ENCODE peak calls at places on chromosome 19, in four cellular contexts. M is neural crest cell, J is astrocyte of the spinal cord, S is fibroblast of the aortic adventitia. Z is an unnamed sample.

GRCh38 chr19:8566855-8567254 is 10.4 kb downstream of the MYO1F start:
- DNase-seq in J (no peak), M (no peak), S (peak), Z (no peak)

GRCh38 chr19:13181747-13182388 is 31.7 kb downstream of the IER2 start:
- DNase-seq in M (no peak), J (peak), S (peak), Z (peak)

GRCh38 chr19:5667751-5668271 is 12.5 kb downstream of the MICOS13 start:
- DNase-seq in M (no peak), S (no peak), J (no peak), Z (no peak)

GRCh38 chr19:30490760-30491159 is 118.6 kb downstream of the ZNF536 start:
- DNase-seq in S (no peak), J (no peak), M (no peak), Z (no peak)

GRCh38 chr19:41264581-41265375 is 606 bp downstream of the HNRNPUL1 start:
- DNase-seq in M (peak), J (peak), S (peak), Z (no peak)

GRCh38 chr19:40627486-40628279 is 26.5 kb downstream of the LTBP4 start:
- DNase-seq in J (no peak), S (no peak), M (no peak), Z (no peak)

GRCh38 chr19:34983786-34984185 is 16.3 kb upstream of the GRAMD1A start:
- DNase-seq in M (no peak), J (no peak), S (no peak), Z (no peak)

GRCh38 chr19:49988433-49988832 is 27.5 kb upstream of the SIGLEC11 start:
- DNase-seq in S (no peak), M (no peak), J (peak), Z (peak)

GRCh38 chr19:9883231-9883758 is 48.2 kb downstream of the PIN1 start:
- DNase-seq in J (no peak), M (no peak), S (no peak), Z (no peak)

GRCh38 chr19:29547981-29548380 is 22.2 kb downstream of the VSTM2B start:
- DNase-seq in S (no peak), M (no peak), J (no peak), Z (no peak)

GRCh38 chr19:34235425-34235940 is 18.9 kb upstream of the GARRE1 start:
- DNase-seq in M (no peak), J (no peak), S (no peak), Z (no peak)

GRCh38 chr19:40466219-40467006 is at the start of gene SPTBN4:
- DNase-seq in S (no peak), J (no peak), M (no peak), Z (no peak)

GRCh38 chr19:5838437-5839311 is 828 bp downstream of the FUT6 start:
- DNase-seq in M (no peak), S (no peak), J (no peak), Z (no peak)

GRCh38 chr19:45455707-45456499 is 11.9 kb upstream of the FOSB start:
- DNase-seq in J (peak), S (peak), M (no peak), Z (peak)

GRCh38 chr19:52296400-52296772 is 583 bp upstream of the ZNF480 start:
- DNase-seq in S (no peak), M (no peak), J (no peak), Z (no peak)

GRCh38 chr19:44891016-44891882 is at the start of gene TOMM40:
- DNase-seq in J (no peak), M (peak), S (no peak), Z (peak)

GRCh38 chr19:35026418-35026817 is 3.9 kb upstream of the SCN1B start:
- DNase-seq in S (no peak), M (no peak), J (no peak), Z (no peak)

GRCh38 chr19:51799311-51799997 is 4.5 kb downstream of the FPR3 start:
- DNase-seq in S (peak), J (peak), M (no peak), Z (peak)

GRCh38 chr19:28905996-28906395 is 307.0 kb downstream of the UQCRFS1 start:
- DNase-seq in M (no peak), S (peak), J (no peak), Z (peak)

GRCh38 chr19:5124111-5124855 is 155.4 kb downstream of the KDM4B start:
- DNase-seq in J (no peak), M (no peak), S (no peak), Z (no peak)

GRCh38 chr19:39746836-39747529 is 9.2 kb upstream of the CLC start:
- DNase-seq in M (no peak), S (no peak), J (no peak), Z (no peak)

GRCh38 chr19:15900504-15900903 is 2.6 kb upstream of the CYP4F2 start:
- DNase-seq in J (no peak), S (no peak), M (no peak), Z (no peak)

GRCh38 chr19:29263305-29264080 is 50.5 kb upstream of the UQCRFS1 start:
- DNase-seq in J (no peak), M (peak), S (peak), Z (peak)

GRCh38 chr19:30053558-30053957 is 111.5 kb downstream of the URI1 start:
- DNase-seq in S (no peak), J (no peak), M (no peak), Z (no peak)

GRCh38 chr19:42401365-42402303 is 11.5 kb upstream of the CNFN start:
- DNase-seq in M (peak), S (peak), J (peak), Z (peak)

GRCh38 chr19:41449079-41449864 is 6.3 kb downstream of the ERICH4 start:
- DNase-seq in S (peak), J (peak), M (peak), Z (peak)

GRCh38 chr19:41945135-41945766 is 13.9 kb downstream of the RABAC1 start:
- DNase-seq in M (no peak), J (no peak), S (no peak), Z (no peak)

GRCh38 chr19:47065242-47065641 is 16.8 kb upstream of the TMEM160 start:
- DNase-seq in S (no peak), J (no peak), M (no peak), Z (no peak)

GRCh38 chr19:6767357-6768235 is at the start of gene SH2D3A:
- DNase-seq in J (no peak), M (peak), S (no peak), Z (no peak)

GRCh38 chr19:6498294-6499036 is 3.6 kb downstream of the TUBB4A start:
- DNase-seq in M (no peak), S (no peak), J (no peak), Z (no peak)

GRCh38 chr19:39740395-39740794 is 2.6 kb upstream of the CLC start:
- DNase-seq in S (no peak), J (no peak), M (no peak), Z (no peak)

DNA sequence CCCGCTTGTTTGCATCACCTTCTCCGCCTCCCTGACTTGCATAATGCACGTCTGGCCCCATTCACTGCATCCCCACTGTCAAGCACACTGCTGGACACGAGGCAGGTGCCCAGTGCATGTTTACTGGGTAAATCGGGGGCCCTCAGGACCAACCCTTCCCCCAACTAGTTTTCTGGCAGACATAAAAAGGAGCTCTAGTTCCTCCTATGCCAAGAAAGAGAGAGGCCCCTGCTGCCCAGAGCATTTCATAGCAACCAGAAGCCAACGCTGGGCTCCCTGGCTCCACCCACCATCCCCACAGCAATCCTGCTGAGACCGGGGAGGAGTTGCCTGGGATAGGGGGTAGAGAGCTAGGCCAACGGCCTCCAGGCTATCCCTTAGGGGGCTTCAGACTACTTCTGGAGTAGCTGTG is 23.2 kb downstream of the ANKRD27 start:
- DNase-seq in J (peak), M (peak), S (no peak), Z (no peak)
- TF ChIP-seq CTCF in J (peak), M (no peak), S (no peak), Z (no peak)

GRCh38 chr19:3123956-3124355 is 11.9 kb upstream of the GNA15 start:
- DNase-seq in M (no peak), S (no peak), J (no peak), Z (no peak)
- TF ChIP-seq CTCF in M (no peak), S (no peak), J (no peak), Z (no peak)

GRCh38 chr19:38336638-38337359 is 1.2 kb downstream of the CATSPERG start:
- DNase-seq in S (peak), J (peak), M (peak), Z (peak)
- TF ChIP-seq CTCF in S (no peak), J (no peak), M (no peak), Z (no peak)

DNA sequence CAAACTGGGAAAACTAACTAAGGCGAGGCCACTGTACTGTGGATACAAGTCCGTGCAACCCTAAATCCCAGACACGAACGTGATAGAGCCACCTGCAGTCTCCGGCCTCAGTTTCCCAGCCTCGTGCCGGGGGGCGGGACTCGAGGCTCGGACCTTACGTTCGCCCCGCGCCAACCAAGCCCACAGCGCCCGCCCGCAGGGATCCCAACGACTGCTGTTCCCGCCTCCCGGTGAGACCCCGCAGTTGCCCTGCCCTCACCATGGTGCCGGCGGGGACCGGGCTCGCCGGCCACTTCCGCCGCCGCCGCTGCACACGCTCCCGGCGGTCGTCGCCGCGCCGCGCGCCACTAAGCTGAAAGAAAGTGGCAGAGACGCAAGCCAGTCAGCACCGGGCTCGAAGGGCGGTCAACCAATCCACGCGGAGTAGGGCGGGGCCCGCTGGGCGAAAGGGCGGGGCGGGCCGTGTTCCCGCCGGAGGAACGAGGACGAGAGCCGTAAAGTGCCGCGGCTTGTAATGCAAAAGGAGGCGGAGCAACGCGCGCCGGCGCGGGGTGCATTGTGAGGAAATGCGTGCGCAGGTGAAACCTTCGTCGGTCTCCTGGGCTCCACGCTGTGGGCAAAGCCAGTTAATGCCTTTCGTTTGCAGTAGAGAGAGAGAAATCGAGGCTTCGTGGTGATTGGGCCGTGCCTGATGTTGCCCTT is at the start of gene LSM4:
- DNase-seq in M (peak), J (peak), S (peak), Z (peak)
- TF ChIP-seq CTCF in M (peak), J (peak), S (peak), Z (no peak)

GRCh38 chr19:1780272-1780957 is 27.1 kb downstream of the ONECUT3 start:
- DNase-seq in J (no peak), M (no peak), S (no peak), Z (peak)
- TF ChIP-seq CTCF in J (peak), M (peak), S (peak), Z (peak)

GRCh38 chr19:11363881-11364280 is 8.6 kb downstream of the PLPPR2 start:
- DNase-seq in J (no peak), S (no peak), M (no peak), Z (no peak)

GRCh38 chr19:11364296-11364904 is 9.2 kb downstream of the PLPPR2 start:
- DNase-seq in M (no peak), S (no peak), J (no peak), Z (no peak)

GRCh38 chr19:11361771-11362731 is 6.8 kb downstream of the PLPPR2 start:
- DNase-seq in M (no peak), J (no peak), S (no peak), Z (no peak)

GRCh38 chr19:11364935-11365334 is 9.5 kb upstream of the SWSAP1 start:
- DNase-seq in M (no peak), S (no peak), J (no peak), Z (no peak)

GRCh38 chr19:11365557-11366117 is 8.8 kb upstream of the SWSAP1 start:
- DNase-seq in M (no peak), S (no peak), J (no peak), Z (no peak)
- TF ChIP-seq CTCF in M (no peak), S (no peak), J (no peak), Z (no peak)

GRCh38 chr19:48784527-48784926 is 26.3 kb downstream of the BCAT2 start:
- DNase-seq in M (no peak), S (peak), J (no peak), Z (no peak)
- TF ChIP-seq CTCF in M (no peak), S (peak), J (no peak), Z (peak)

GRCh38 chr19:56547535-56547934 is 8.8 kb downstream of the ZFP28 start:
- DNase-seq in M (no peak), J (no peak), S (no peak), Z (no peak)
- TF ChIP-seq CTCF in M (no peak), J (peak), S (no peak), Z (peak)

DNA sequence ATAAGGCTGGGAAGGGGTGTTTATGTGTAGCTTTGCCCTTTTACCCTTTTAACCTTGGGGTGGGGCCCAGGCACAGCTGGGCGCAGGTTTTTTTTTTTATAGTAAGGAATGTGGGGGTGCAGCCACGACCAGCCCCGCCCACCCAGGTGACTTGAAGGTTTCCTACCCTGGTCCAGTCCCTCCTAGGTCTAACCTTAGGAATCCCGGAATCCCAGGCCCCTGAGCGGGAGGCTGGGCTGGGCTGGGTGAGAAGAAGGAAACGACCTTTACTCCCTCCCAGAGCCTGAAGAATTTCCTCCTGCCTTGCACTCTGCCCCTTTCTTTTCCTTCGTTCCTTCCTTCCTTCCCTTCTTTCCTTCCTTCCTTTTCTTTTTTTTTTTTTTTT is 12.3 kb downstream of the TJP3 start:
- DNase-seq in S (no peak), M (no peak), J (no peak), Z (no peak)
- TF ChIP-seq CTCF in S (no peak), M (no peak), J (no peak), Z (no peak)

Z was measured in HFFc6.